ENCODE peak calls at places on chromosomes 4 and X, in eight cellular contexts. One of them, this sample, is unnamed.

GRCh38 chr4:76607266-76607799 is 172.3 kb downstream of the SHROOM3 start:
- DNase-seq in amniotic epithelial cell: peak; percentile 88
- DNase-seq in memory B cell: no peak
- DNase-seq in progenitor cell of endocrine pancreas: no peak
- DNase-seq in stimulated activated CD8-positive, alpha-beta memory T cell treated with anti-CD3 and anti-CD28 coated beads, Interleukin-7, amount 100 ng/mL, for 24 hours: no peak
- DNase-seq in type B pancreatic cell: no peak
- DNase-seq in GM19239: peak; percentile 44
- DNase-seq in AG10803: peak; percentile 98
- DNase-seq in this sample: peak; percentile 76

GRCh38 chr4:83503974-83504373 is 19.1 kb upstream of the ABRAXAS1 start:
- DNase-seq in amniotic epithelial cell: no peak
- DNase-seq in memory B cell: no peak
- DNase-seq in progenitor cell of endocrine pancreas: no peak
- DNase-seq in stimulated activated CD8-positive, alpha-beta memory T cell treated with anti-CD3 and anti-CD28 coated beads, Interleukin-7, amount 100 ng/mL, for 24 hours: no peak
- DNase-seq in type B pancreatic cell: no peak
- DNase-seq in GM19239: no peak
- DNase-seq in AG10803: no peak
- DNase-seq in this sample: no peak

GRCh38 chrX:21960569-21960968 is 20.1 kb downstream of the SMS start:
- DNase-seq in amniotic epithelial cell: no peak
- DNase-seq in memory B cell: no peak
- DNase-seq in progenitor cell of endocrine pancreas: no peak
- DNase-seq in stimulated activated CD8-positive, alpha-beta memory T cell treated with anti-CD3 and anti-CD28 coated beads, Interleukin-7, amount 100 ng/mL, for 24 hours: no peak
- DNase-seq in type B pancreatic cell: no peak
- DNase-seq in GM19239: no peak
- DNase-seq in AG10803: no peak
- DNase-seq in this sample: no peak

GRCh38 chrX:132592880-132593279 is 104.0 kb upstream of the MBNL3 start:
- DNase-seq in amniotic epithelial cell: no peak
- DNase-seq in memory B cell: peak; percentile 2
- DNase-seq in progenitor cell of endocrine pancreas: no peak
- DNase-seq in stimulated activated CD8-positive, alpha-beta memory T cell treated with anti-CD3 and anti-CD28 coated beads, Interleukin-7, amount 100 ng/mL, for 24 hours: no peak
- DNase-seq in type B pancreatic cell: no peak
- DNase-seq in GM19239: peak; percentile 4
- DNase-seq in AG10803: peak; percentile 5
- DNase-seq in this sample: peak; percentile 26

GRCh38 chrX:63929608-63930007 is 144.6 kb upstream of the ARHGEF9 start:
- DNase-seq in amniotic epithelial cell: no peak
- DNase-seq in memory B cell: no peak
- DNase-seq in progenitor cell of endocrine pancreas: no peak
- DNase-seq in stimulated activated CD8-positive, alpha-beta memory T cell treated with anti-CD3 and anti-CD28 coated beads, Interleukin-7, amount 100 ng/mL, for 24 hours: no peak
- DNase-seq in type B pancreatic cell: no peak
- DNase-seq in GM19239: no peak
- DNase-seq in AG10803: no peak
- DNase-seq in this sample: no peak

GRCh38 chrX:136889269-136889668 is 8.7 kb upstream of the RBMX start:
- DNase-seq in amniotic epithelial cell: no peak
- DNase-seq in memory B cell: no peak
- DNase-seq in progenitor cell of endocrine pancreas: no peak
- DNase-seq in stimulated activated CD8-positive, alpha-beta memory T cell treated with anti-CD3 and anti-CD28 coated beads, Interleukin-7, amount 100 ng/mL, for 24 hours: no peak
- DNase-seq in type B pancreatic cell: no peak
- DNase-seq in GM19239: no peak
- DNase-seq in AG10803: no peak
- DNase-seq in this sample: no peak

GRCh38 chr4:77415689-77416088 is 189.9 kb upstream of the CXCL13 start:
- DNase-seq in amniotic epithelial cell: no peak
- DNase-seq in memory B cell: no peak
- DNase-seq in progenitor cell of endocrine pancreas: no peak
- DNase-seq in stimulated activated CD8-positive, alpha-beta memory T cell treated with anti-CD3 and anti-CD28 coated beads, Interleukin-7, amount 100 ng/mL, for 24 hours: no peak
- DNase-seq in type B pancreatic cell: no peak
- DNase-seq in GM19239: no peak
- DNase-seq in AG10803: no peak
- DNase-seq in this sample: no peak

GRCh38 chrX:131068945-131069719 is 11.0 kb downstream of the ARHGAP36 start:
- DNase-seq in amniotic epithelial cell: peak; percentile 0
- DNase-seq in memory B cell: no peak
- DNase-seq in progenitor cell of endocrine pancreas: peak; percentile 69
- DNase-seq in stimulated activated CD8-positive, alpha-beta memory T cell treated with anti-CD3 and anti-CD28 coated beads, Interleukin-7, amount 100 ng/mL, for 24 hours: no peak
- DNase-seq in type B pancreatic cell: peak; percentile 74
- DNase-seq in GM19239: peak; percentile 8
- DNase-seq in AG10803: peak; percentile 0
- DNase-seq in this sample: peak; percentile 6

GRCh38 chr4:136737066-136737465 is 795.2 kb downstream of the PCDH18 start:
- DNase-seq in amniotic epithelial cell: peak; percentile 31
- DNase-seq in memory B cell: no peak
- DNase-seq in progenitor cell of endocrine pancreas: no peak
- DNase-seq in stimulated activated CD8-positive, alpha-beta memory T cell treated with anti-CD3 and anti-CD28 coated beads, Interleukin-7, amount 100 ng/mL, for 24 hours: no peak
- DNase-seq in type B pancreatic cell: no peak
- DNase-seq in GM19239: no peak
- DNase-seq in AG10803: no peak
- DNase-seq in this sample: no peak

GRCh38 chr4:115723621-115724020 is 610.2 kb upstream of the NDST4 start:
- DNase-seq in amniotic epithelial cell: no peak
- DNase-seq in memory B cell: no peak
- DNase-seq in progenitor cell of endocrine pancreas: no peak
- DNase-seq in stimulated activated CD8-positive, alpha-beta memory T cell treated with anti-CD3 and anti-CD28 coated beads, Interleukin-7, amount 100 ng/mL, for 24 hours: no peak
- DNase-seq in type B pancreatic cell: no peak
- DNase-seq in GM19239: no peak
- DNase-seq in AG10803: no peak
- DNase-seq in this sample: no peak

This sample was measured in AG08395.